ENCODE peak calls at places on chromosomes 1 and 21, in eight cellular contexts. V, F, Z, B, D, E, Y and L are unnamed samples.

GRCh38 chr1:95287078-95287477 is 53.1 kb downstream of the RWDD3 start:
- ATAC-seq in V (no peak), F (no peak), Z (no peak), B (no peak), D (no peak), E (no peak), Y (no peak), L (no peak)

GRCh38 chr1:67723620-67724019 is 38.6 kb downstream of the GADD45A start:
- ATAC-seq in V (no peak), F (peak), Z (peak), B (no peak), D (no peak), E (peak), Y (peak), L (peak)

GRCh38 chr1:60600532-60600931 is 481.8 kb upstream of the NFIA start:
- ATAC-seq in V (no peak), F (no peak), Z (no peak), B (no peak), D (no peak), E (no peak), Y (no peak), L (no peak)

GRCh38 chr1:221166559-221167318 is 287.5 kb downstream of the HLX start:
- ATAC-seq in V (no peak), F (no peak), Z (peak), B (no peak), D (peak), E (peak), Y (no peak), L (peak)

GRCh38 chr1:151741516-151741915 is 20.2 kb downstream of the RIIAD1 start:
- ATAC-seq in V (no peak), F (no peak), Z (no peak), B (no peak), D (no peak), E (no peak), Y (no peak), L (no peak)

GRCh38 chr21:14911351-14911750 is 153.4 kb downstream of the NRIP1 start:
- ATAC-seq in V (no peak), F (no peak), Z (no peak), B (no peak), D (no peak), E (no peak), Y (no peak), L (no peak)

GRCh38 chr1:202164271-202165037 is 4.1 kb upstream of the PTPN7 start:
- ATAC-seq in V (peak), F (peak), Z (peak), B (peak), D (peak), E (no peak), Y (no peak), L (peak)

GRCh38 chr1:201450721-201451291 is 18.2 kb downstream of the PHLDA3 start:
- ATAC-seq in V (no peak), F (no peak), Z (peak), B (no peak), D (no peak), E (peak), Y (peak), L (peak)

GRCh38 chr1:162716123-162716522 is 74.4 kb upstream of the HSD17B7 start:
- ATAC-seq in V (no peak), F (no peak), Z (no peak), B (no peak), D (no peak), E (peak), Y (no peak), L (no peak)

GRCh38 chr1:66648896-66649597 is 103.2 kb upstream of the DYNLT5 start:
- ATAC-seq in V (no peak), F (no peak), Z (no peak), B (no peak), D (no peak), E (no peak), Y (no peak), L (peak)

GRCh38 chr21:17454315-17455027 is 58.4 kb upstream of the CXADR start:
- ATAC-seq in V (no peak), F (peak), Z (peak), B (peak), D (no peak), E (peak), Y (peak), L (no peak)

GRCh38 chr1:39063775-39064174 is 37.6 kb downstream of the NDUFS5 start:
- ATAC-seq in V (no peak), F (no peak), Z (no peak), B (no peak), D (no peak), E (no peak), Y (no peak), L (no peak)

GRCh38 chr1:235919797-235920475 is 53.2 kb upstream of the LYST start:
- ATAC-seq in V (no peak), F (no peak), Z (peak), B (no peak), D (no peak), E (peak), Y (no peak), L (no peak)